ENCODE peak calls at places on chromosomes 16 and 17, in nine cellular contexts. H, J, S, U, Y, T, B, A and P are unnamed samples.

GRCh38 chr17:66533572-66533971 is 231.2 kb downstream of the PRKCA start:
- DNase-seq in H (no peak), J (no peak), S (no peak), U (no peak), Y (no peak), T (no peak), B (no peak), A (peak; percentile 42), P (peak; percentile 38)

GRCh38 chr17:46851029-46851741 is at the start of gene WNT9B:
- DNase-seq in H (no peak), J (no peak), S (peak; percentile 85), U (peak; percentile 54), Y (no peak), T (peak; percentile 45), B (no peak), A (peak; percentile 70), P (no peak)

GRCh38 chr17:67810464-67810863 is 14.8 kb upstream of the BPTF start:
- DNase-seq in H (no peak), J (no peak), S (no peak), U (no peak), Y (no peak), T (no peak), B (no peak), A (no peak), P (no peak)

GRCh38 chr17:76251478-76252039 is 11.3 kb upstream of the RNF157 start:
- DNase-seq in H (no peak), J (no peak), S (no peak), U (no peak), Y (no peak), T (no peak), B (no peak), A (no peak), P (no peak)

GRCh38 chr17:31487648-31488263 is 96.3 kb downstream of the RAB11FIP4 start:
- DNase-seq in H (peak; percentile 54), J (peak; percentile 81), S (peak; percentile 97), U (peak; percentile 94), Y (peak; percentile 85), T (peak; percentile 100), B (no peak), A (peak; percentile 89), P (peak; percentile 49)

GRCh38 chr16:49596119-49596518 is 222.5 kb downstream of the C16orf78 start:
- DNase-seq in H (no peak), J (no peak), S (no peak), U (no peak), Y (no peak), T (no peak), B (no peak), A (no peak), P (no peak)

GRCh38 chr17:60426596-60426995 is 4.3 kb downstream of the CHCT1 start:
- DNase-seq in H (no peak), J (no peak), S (no peak), U (no peak), Y (no peak), T (no peak), B (no peak), A (no peak), P (no peak)

GRCh38 chr17:83115832-83116231 is 36.4 kb downstream of the METRNL start:
- DNase-seq in H (no peak), J (no peak), S (no peak), U (no peak), Y (no peak), T (no peak), B (no peak), A (no peak), P (no peak)

GRCh38 chr17:77579131-77579530 is 379.4 kb upstream of the TNRC6C start:
- DNase-seq in H (no peak), J (no peak), S (peak; percentile 4), U (no peak), Y (no peak), T (no peak), B (no peak), A (no peak), P (no peak)

DNA sequence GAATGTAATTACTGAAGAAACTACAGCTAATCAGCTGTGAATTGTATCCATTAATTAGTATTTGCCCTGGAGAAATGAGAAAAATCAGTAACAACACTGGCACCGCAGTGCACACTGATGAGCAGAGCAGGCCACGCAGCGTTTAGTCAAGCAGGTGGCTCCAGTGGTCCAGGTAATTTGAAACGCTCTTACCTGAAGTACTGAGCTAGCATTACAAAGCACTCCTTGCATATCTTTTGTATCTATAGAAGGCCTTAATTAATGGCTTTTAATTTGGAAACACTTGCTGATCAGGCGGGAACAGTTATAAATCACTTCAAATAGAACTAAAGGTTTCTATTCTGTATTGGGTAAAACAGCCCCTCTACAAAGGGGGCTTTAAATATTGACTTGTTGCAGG is 76.3 kb downstream of the TOX3 start:
- DNase-seq in H (no peak), J (no peak), S (no peak), U (no peak), Y (no peak), T (no peak), B (no peak), A (no peak), P (no peak)
- TF ChIP-seq CTCF in H (no peak), J (no peak), S (no peak), U (no peak), Y (no peak), T (no peak), B (no peak), A (no peak), P (no peak)

GRCh38 chr17:3669085-3669347 is 404 bp downstream of the EMC6 start:
- DNase-seq in H (no peak), J (no peak), S (no peak), U (no peak), Y (no peak), T (no peak), B (no peak), A (no peak), P (no peak)

GRCh38 chr17:3666516-3666915 is 1.9 kb downstream of the TAX1BP3 start:
- DNase-seq in H (no peak), J (no peak), S (no peak), U (no peak), Y (no peak), T (no peak), B (no peak), A (no peak), P (no peak)

GRCh38 chr17:3668279-3669084 is at the start of the genes EMC6 and TAX1BP3:
- DNase-seq in H (peak; percentile 97), J (peak; percentile 99), S (peak; percentile 100), U (peak; percentile 99), Y (peak; percentile 99), T (peak; percentile 100), B (peak; percentile 92), A (peak; percentile 99), P (peak; percentile 100)

GRCh38 chr17:3665834-3666233 is 2.5 kb downstream of the TAX1BP3 start:
- DNase-seq in H (no peak), J (peak; percentile 55), S (no peak), U (no peak), Y (peak; percentile 53), T (no peak), B (no peak), A (no peak), P (no peak)

GRCh38 chr17:3667366-3668278 is 756 bp downstream of the TAX1BP3 start:
- DNase-seq in H (peak; percentile 66), J (peak; percentile 96), S (peak; percentile 91), U (peak; percentile 89), Y (peak; percentile 91), T (no peak), B (no peak), A (peak; percentile 84), P (peak; percentile 62)
- TF ChIP-seq CTCF in H (no peak), J (peak; percentile 26), S (no peak), U (peak; percentile 11), Y (no peak), T (no peak), B (no peak), A (no peak), P (no peak)

GRCh38 chr17:59106463-59107305 is at the start of gene TRIM37:
- DNase-seq in H (peak; percentile 88), J (peak; percentile 99), S (peak; percentile 99), U (peak; percentile 96), Y (peak; percentile 97), T (peak; percentile 99), B (peak; percentile 93), A (peak; percentile 99), P (peak; percentile 99)
- TF ChIP-seq CTCF in H (peak; percentile 43), J (peak; percentile 42), S (peak; percentile 17), U (no peak), Y (peak; percentile 11), T (peak; percentile 21), B (no peak), A (no peak), P (peak; percentile 23)

DNA sequence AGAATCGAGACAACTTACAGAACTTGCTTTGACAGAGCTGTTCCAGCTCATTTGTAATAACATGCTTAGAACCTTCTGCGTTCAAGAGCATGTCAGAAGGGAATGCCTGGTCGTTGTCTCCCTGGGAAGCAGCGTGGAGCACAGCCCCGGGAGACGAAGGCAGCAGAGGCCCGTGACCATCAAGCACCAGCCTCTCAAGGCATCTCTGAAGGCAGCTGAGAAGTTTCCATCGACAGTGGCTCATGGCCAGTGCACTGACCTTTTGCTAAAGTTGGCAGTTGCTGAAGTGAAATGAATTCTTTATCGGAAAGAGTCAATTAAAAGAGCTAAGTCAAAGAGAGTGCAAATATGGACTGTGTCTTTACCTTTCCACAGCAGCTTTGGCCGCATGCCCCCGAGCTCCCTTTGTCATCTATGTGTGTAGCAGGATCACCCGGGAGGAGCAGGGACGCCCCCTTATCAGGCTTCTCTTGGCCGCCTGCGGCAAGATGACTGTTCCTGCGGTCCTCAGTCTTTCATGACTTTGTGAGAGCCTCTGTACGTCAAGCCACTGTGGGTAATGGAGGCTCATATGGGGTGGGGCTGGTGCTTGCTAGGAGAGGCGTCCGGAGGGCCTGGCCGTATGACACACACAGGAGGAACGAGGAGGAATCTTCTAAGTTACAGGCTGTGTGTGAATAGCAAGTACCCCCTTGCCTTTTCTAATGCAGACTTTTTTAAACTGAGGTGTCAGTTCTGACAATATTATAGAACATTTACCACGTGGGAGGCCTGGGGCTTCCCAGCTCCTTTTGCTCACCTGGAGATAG is 54.2 kb downstream of the LDHD start:
- DNase-seq in H (no peak), J (peak; percentile 90), S (no peak), U (no peak), Y (peak; percentile 73), T (no peak), B (no peak), A (no peak), P (no peak)
- TF ChIP-seq CTCF in H (no peak), J (no peak), S (no peak), U (no peak), Y (no peak), T (no peak), B (no peak), A (no peak), P (no peak)

GRCh38 chr16:79361132-79361751 is 239.3 kb downstream of the MAF start:
- DNase-seq in H (no peak), J (no peak), S (no peak), U (no peak), Y (no peak), T (no peak), B (no peak), A (no peak), P (no peak)
- TF ChIP-seq CTCF in H (no peak), J (no peak), S (no peak), U (no peak), Y (no peak), T (no peak), B (no peak), A (no peak), P (no peak)

GRCh38 chr17:58254803-58255202 is 16.4 kb downstream of the LPO start:
- DNase-seq in H (no peak), J (no peak), S (no peak), U (no peak), Y (no peak), T (no peak), B (no peak), A (no peak), P (no peak)
- TF ChIP-seq CTCF in H (no peak), J (no peak), S (no peak), U (peak; percentile 10), Y (no peak), T (no peak), B (peak; percentile 18), A (no peak), P (no peak)